ENCODE peak calls at places on chromosomes 11 and 22, in six cellular contexts. B, Z, Y, O, D and T are unnamed samples.

GRCh38 chr11:79367844-79368243 is 73.0 kb downstream of the TENM4 start:
- DNase-seq in B (no peak), Z (no peak), Y (no peak), O (no peak), D (no peak), T (no peak)

GRCh38 chr11:71458146-71459070 is 5.4 kb downstream of the NADSYN1 start:
- DNase-seq in B (no peak), Z (no peak), Y (no peak), O (no peak), D (no peak), T (no peak)

GRCh38 chr22:24585461-24585860 is 7.4 kb downstream of the LRRC75B start:
- DNase-seq in B (no peak), Z (no peak), Y (no peak), O (no peak), D (no peak), T (no peak)

GRCh38 chr11:18490736-18491485 is 35.3 kb downstream of the LDHAL6A start:
- DNase-seq in B (no peak), Z (no peak), Y (no peak), O (no peak), D (no peak), T (no peak)

GRCh38 chr11:116366980-116367640 is 405.7 kb downstream of the BUD13 start:
- DNase-seq in B (no peak), Z (no peak), Y (no peak), O (peak; percentile 64), D (no peak), T (no peak)

GRCh38 chr11:57348636-57349323 is 10.6 kb downstream of the P2RX3 start:
- DNase-seq in B (no peak), Z (no peak), Y (no peak), O (no peak), D (no peak), T (no peak)

GRCh38 chr11:115920087-115920461 is 415.9 kb upstream of the CADM1 start:
- DNase-seq in B (no peak), Z (no peak), Y (no peak), O (no peak), D (no peak), T (no peak)

GRCh38 chr11:110092577-110093406 is at the start of gene ZC3H12C:
- DNase-seq in B (peak; percentile 84), Z (peak; percentile 75), Y (peak; percentile 94), O (peak; percentile 79), D (peak; percentile 48), T (peak; percentile 81)

GRCh38 chr22:49768511-49768910 is 59.2 kb downstream of the BRD1 start:
- DNase-seq in B (no peak), Z (no peak), Y (no peak), O (peak; percentile 6), D (peak; percentile 18), T (no peak)

GRCh38 chr22:20027966-20028854 is 7.3 kb downstream of the TANGO2 start:
- DNase-seq in B (peak; percentile 42), Z (peak; percentile 14), Y (no peak), O (no peak), D (peak; percentile 45), T (no peak)

GRCh38 chr11:118635237-118635591 is 27.8 kb downstream of the PHLDB1 start:
- DNase-seq in B (no peak), Z (no peak), Y (no peak), O (no peak), D (no peak), T (no peak)

GRCh38 chr22:23067023-23067650 is 3.2 kb upstream of the GNAZ start:
- DNase-seq in B (no peak), Z (no peak), Y (no peak), O (no peak), D (no peak), T (no peak)

GRCh38 chr11:15929371-15929801 is 427.0 kb downstream of the SOX6 start:
- DNase-seq in B (no peak), Z (no peak), Y (no peak), O (no peak), D (no peak), T (no peak)

GRCh38 chr22:49236541-49237075 is 591.1 kb downstream of the BRD1 start:
- DNase-seq in B (no peak), Z (no peak), Y (no peak), O (no peak), D (peak; percentile 3), T (no peak)

GRCh38 chr22:44057411-44057987 is 33.4 kb downstream of the PARVB start:
- DNase-seq in B (no peak), Z (no peak), Y (no peak), O (no peak), D (no peak), T (no peak)

GRCh38 chr22:23060612-23061400 is 9.5 kb upstream of the GNAZ start:
- DNase-seq in B (no peak), Z (no peak), Y (no peak), O (no peak), D (no peak), T (no peak)

GRCh38 chr11:420054-420910 is 5.5 kb upstream of the SIGIRR start:
- DNase-seq in B (no peak), Z (no peak), Y (no peak), O (peak; percentile 70), D (no peak), T (no peak)

GRCh38 chr11:30107899-30108298 is 91.1 kb upstream of the KCNA4 start:
- DNase-seq in B (peak; percentile 55), Z (peak; percentile 4), Y (peak; percentile 43), O (no peak), D (no peak), T (no peak)

GRCh38 chr11:23311986-23312940 is 452.0 kb upstream of the CCDC179 start:
- DNase-seq in B (no peak), Z (peak; percentile 75), Y (peak; percentile 33), O (peak; percentile 24), D (no peak), T (no peak)

GRCh38 chr11:88357323-88358039 is 19.9 kb upstream of the CTSC start:
- DNase-seq in B (peak; percentile 67), Z (no peak), Y (no peak), O (no peak), D (no peak), T (no peak)

GRCh38 chr22:30582788-30583575 is 8.5 kb upstream of the GAL3ST1 start:
- DNase-seq in B (no peak), Z (no peak), Y (no peak), O (no peak), D (no peak), T (no peak)

GRCh38 chr11:19934828-19935259 is 222.2 kb downstream of the NAV2 start:
- DNase-seq in B (no peak), Z (peak; percentile 89), Y (peak; percentile 72), O (no peak), D (no peak), T (no peak)